ENCODE peak calls at places on chromosomes 16 and 17, in five cellular contexts. P, E, S, F and V are unnamed samples. For H3K4me1 and H3K9me3, the result is how much of the 10 kb centered on the place peaks cover.

GRCh38 chr17:19019041-19019941 is 14.7 kb upstream of the FAM83G start:
- DNase-seq in P (no peak), E (no peak), S (peak), F (no peak), V (peak)

GRCh38 chr16:69618307-69618706 is 52.5 kb downstream of the NFAT5 start:
- DNase-seq in P (no peak), E (no peak), S (no peak), F (no peak), V (no peak)

GRCh38 chr17:73799781-73800627 is 155.8 kb upstream of the SDK2 start:
- DNase-seq in P (no peak), E (no peak), S (no peak), F (no peak), V (no peak)

GRCh38 chr17:670286-670685 is 44.4 kb downstream of the VPS53 start:
- DNase-seq in P (no peak), E (no peak), S (no peak), F (no peak), V (no peak)

GRCh38 chr17:75476274-75476673 is 19.8 kb downstream of the TMEM94 start:
- DNase-seq in P (no peak), E (no peak), S (peak), F (peak), V (no peak)

GRCh38 chr17:51641999-51642398 is 381.7 kb downstream of the UTP18 start:
- DNase-seq in P (no peak), E (no peak), S (no peak), F (no peak), V (no peak)

GRCh38 chr16:85278851-85279250 is 166.6 kb upstream of the CIBAR2 start:
- DNase-seq in P (no peak), E (no peak), S (no peak), F (no peak), V (no peak)

GRCh38 chr17:65914784-65915342 is 277.1 kb downstream of the CEP112 start:
- DNase-seq in P (no peak), E (no peak), S (no peak), F (no peak), V (no peak)

GRCh38 chr16:29717113-29717512 is 28.7 kb downstream of the C16orf54 start:
- DNase-seq in P (no peak), E (no peak), S (no peak), F (no peak), V (no peak)

GRCh38 chr16:48321307-48322036 is 63.7 kb downstream of the SIAH1 start:
- DNase-seq in P (no peak), E (no peak), S (no peak), F (no peak), V (no peak)

GRCh38 chr16:31458835-31459721 is at the start of gene ARMC5:
- DNase-seq in P (peak), E (peak), S (peak), F (peak), V (peak)

GRCh38 chr16:9966569-9967157 is 215.6 kb downstream of the GRIN2A start:
- DNase-seq in P (no peak), E (no peak), S (no peak), F (no peak), V (no peak)

GRCh38 chr17:80951121-80952090 is 40.2 kb upstream of the CHMP6 start:
- DNase-seq in P (no peak), E (no peak), S (no peak), F (no peak), V (no peak)

GRCh38 chr17:65360961-65361552 is 200.4 kb downstream of the AXIN2 start:
- DNase-seq in P (no peak), E (peak), S (no peak), F (no peak), V (no peak)

GRCh38 chr17:27319536-27320221 is 25.8 kb downstream of the WSB1 start:
- DNase-seq in P (no peak), E (peak), S (peak), F (peak), V (no peak)

GRCh38 chr16:898761-899677 is 71.8 kb downstream of the LMF1 start:
- DNase-seq in P (no peak), E (no peak), S (peak), F (no peak), V (no peak)

GRCh38 chr17:78822552-78822951 is 18.1 kb downstream of the USP36 start:
- DNase-seq in P (no peak), E (no peak), S (no peak), F (no peak), V (no peak)

GRCh38 chr17:21215935-21216334 is 2.0 kb upstream of the TMEM11 start:
- DNase-seq in P (no peak), E (no peak), S (no peak), F (no peak), V (no peak)

GRCh38 chr17:80941743-80942211 is 49.9 kb upstream of the CHMP6 start:
- DNase-seq in P (no peak), E (peak), S (peak), F (no peak), V (no peak)

GRCh38 chr17:81393684-81394376 is 1.4 kb upstream of the BAHCC1 start:
- DNase-seq in P (no peak), E (peak), S (peak), F (peak), V (peak)

GRCh38 chr17:77376795-77377751 is 236.3 kb downstream of the SEC14L1 start:
- DNase-seq in P (no peak), E (no peak), S (peak), F (no peak), V (no peak)

GRCh38 chr17:59807892-59808509 is 84.7 kb downstream of the TUBD1 start:
- DNase-seq in P (no peak), E (no peak), S (no peak), F (no peak), V (no peak)

GRCh38 chr16:874366-875181 is 74.0 kb upstream of the GNG13 start:
- DNase-seq in P (no peak), E (no peak), S (peak), F (no peak), V (no peak)

GRCh38 chr17:73823684-73824083 is 179.4 kb upstream of the SDK2 start:
- DNase-seq in P (no peak), E (no peak), S (no peak), F (no peak), V (no peak)

GRCh38 chr16:68645494-68646388 is 631 bp downstream of the CDH3 start:
- DNase-seq in P (no peak), E (peak), S (no peak), F (no peak), V (peak)

DNA sequence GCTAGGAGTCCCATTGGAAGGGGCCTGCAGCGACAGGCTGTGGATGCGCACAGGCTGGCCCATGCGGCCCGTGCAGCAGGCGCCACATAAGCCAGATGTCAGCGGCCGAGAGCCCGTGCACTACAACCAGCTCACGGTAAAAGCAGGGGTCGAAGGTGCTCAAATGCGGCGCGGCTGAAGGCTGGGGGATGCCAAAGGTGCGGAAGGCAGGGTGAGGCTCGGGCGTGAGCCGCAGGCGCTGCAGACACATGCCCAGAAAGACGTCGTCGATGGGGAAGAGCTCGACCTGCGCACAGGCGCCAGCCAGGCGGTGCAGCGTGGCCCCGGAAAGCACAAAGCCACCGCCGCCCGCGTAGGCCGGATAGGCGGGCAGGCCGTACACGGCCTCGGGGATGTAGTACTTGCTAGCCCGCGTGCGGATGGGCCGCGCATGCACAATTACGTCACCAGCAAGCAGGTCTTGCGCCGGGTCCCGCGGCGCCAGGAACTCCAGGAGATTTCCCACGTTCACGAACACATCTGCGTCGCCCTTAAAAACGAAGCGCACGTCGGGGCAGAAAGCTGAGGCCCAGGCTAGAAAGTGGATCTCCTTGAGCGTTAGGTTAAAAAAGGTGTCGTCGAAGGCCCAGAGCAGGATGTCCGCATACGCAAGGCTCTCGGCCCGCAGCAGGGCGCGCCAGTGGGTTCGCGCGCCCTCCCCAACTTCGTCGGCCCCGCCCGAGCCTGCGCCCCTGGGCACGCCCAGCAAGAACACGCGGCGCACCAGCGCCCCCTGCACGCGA is 1.3 kb downstream of the B3GNT9 start:
- DNase-seq in P (no peak), E (no peak), S (peak), F (no peak), V (no peak)
- H3K4me3 ChIP-seq in P (no peak), E (peak), S (no peak), F (no peak), V (no peak)

GRCh38 chr16:75488322-75488721 is 6.9 kb downstream of the CHST6 start:
- DNase-seq in P (no peak), E (no peak), S (no peak), F (no peak), V (no peak)

GRCh38 chr16:75483222-75483621 is 12.0 kb downstream of the CHST6 start:
- DNase-seq in P (no peak), E (no peak), S (no peak), F (no peak), V (no peak)

GRCh38 chr16:75486666-75487313 is 8.5 kb downstream of the CHST6 start:
- DNase-seq in P (no peak), E (peak), S (no peak), F (no peak), V (no peak)

GRCh38 chr16:75485230-75486013 is 9.8 kb downstream of the CHST6 start:
- DNase-seq in P (no peak), E (no peak), S (no peak), F (no peak), V (no peak)

DNA sequence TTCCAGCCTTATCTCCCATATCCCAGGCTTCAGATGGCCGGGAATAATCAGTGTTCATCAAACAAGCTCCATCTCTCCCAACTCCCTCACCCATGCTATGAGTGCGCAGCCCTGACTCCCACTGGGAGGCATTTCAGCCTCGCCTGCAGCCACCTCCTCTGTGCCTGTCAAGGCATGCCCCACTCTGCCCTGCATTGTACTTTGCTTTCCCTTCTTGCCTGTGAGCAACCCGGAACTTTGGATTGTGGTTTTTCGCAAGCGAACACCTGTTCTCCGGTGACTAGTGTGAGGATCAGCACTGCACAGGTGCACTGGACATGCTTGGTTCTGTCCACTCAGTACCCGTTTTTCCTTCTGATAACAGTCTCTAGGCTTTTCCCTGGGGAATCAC is 9.2 kb downstream of the CHST6 start:
- DNase-seq in P (no peak), E (peak), S (no peak), F (no peak), V (no peak)
- H3K4me1 ChIP-seq in P (under half), E (under half), S (under half), F (under half), V (under half)

DNA sequence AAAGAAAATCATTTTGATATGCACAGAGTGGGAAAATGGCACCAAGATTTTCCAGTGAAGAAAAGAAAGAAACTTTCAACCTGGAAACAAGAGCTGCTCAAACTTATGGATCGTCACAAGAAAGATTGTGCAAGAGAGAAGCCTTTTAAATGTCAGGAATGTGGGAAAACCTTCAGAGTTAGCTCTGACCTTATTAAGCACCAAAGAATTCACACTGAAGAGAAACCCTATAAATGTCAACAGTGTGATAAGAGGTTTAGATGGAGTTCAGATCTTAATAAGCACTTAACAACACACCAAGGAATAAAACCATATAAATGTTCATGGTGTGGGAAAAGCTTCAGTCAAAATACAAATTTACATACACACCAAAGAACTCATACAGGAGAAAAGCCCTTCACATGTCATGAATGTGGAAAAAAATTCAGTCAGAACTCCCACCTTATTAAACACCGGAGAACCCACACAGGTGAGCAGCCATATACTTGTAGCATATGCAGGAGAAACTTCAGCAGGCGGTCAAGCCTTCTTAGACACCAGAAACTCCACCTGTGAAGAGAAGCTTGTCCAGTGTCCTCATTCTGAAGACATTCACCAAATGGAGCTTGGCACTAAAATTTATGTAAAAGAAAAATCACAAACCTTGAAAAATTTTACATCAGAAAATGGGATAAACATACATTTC is 12.2 kb downstream of the ZNF75A start:
- DNase-seq in P (no peak), E (no peak), S (no peak), F (no peak), V (no peak)
- H3K9me3 ChIP-seq in P (half or more), E (under half), S (under half), F (under half), V (under half)

GRCh38 chr17:28723159-28723835 is 2.7 kb downstream of the TLCD1 start:
- DNase-seq in P (no peak), E (no peak), S (no peak), F (no peak), V (peak)

GRCh38 chr17:28725166-28725659 is 820 bp downstream of the TLCD1 start:
- DNase-seq in P (no peak), E (peak), S (peak), F (no peak), V (peak)

GRCh38 chr17:28720247-28720996 is 637 bp downstream of the RPL23A start:
- DNase-seq in P (no peak), E (no peak), S (no peak), F (no peak), V (no peak)

GRCh38 chr17:28724500-28725165 is 1.4 kb downstream of the TLCD1 start:
- DNase-seq in P (no peak), E (no peak), S (peak), F (no peak), V (peak)

DNA sequence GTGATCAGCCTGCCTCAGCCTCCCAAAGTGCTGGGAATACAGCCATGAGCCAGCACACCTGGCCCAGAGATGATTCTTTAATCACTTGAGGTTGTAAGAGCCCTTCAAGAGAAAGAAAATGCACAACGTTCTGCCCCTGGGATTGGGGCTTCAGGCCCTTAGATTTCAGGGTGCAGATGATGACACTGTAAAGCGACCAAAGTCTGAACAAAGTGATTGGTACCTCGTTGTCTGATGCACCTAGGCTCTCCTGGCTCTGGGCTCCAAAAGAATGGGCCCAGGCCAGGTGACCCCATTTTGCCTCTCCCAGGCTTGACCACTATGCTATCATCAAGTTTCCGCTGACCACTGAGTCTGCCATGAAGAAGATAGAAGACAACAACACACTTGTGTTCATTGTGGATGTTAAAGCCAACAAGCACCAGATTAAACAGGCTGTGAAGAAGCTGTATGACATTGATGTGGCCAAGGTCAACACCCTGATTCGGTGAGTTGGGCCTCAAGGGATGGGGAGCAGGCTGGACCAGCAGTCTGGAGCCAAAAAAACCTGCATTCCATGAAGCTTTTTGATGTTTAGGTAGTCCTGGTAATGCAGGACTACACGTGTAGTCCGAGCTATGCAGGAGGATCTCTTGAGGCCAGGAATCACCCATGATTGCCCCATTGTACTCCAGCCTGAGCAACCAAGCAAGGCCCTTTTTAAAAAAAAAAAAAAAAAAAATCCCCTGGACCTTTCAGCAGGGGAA is 2.8 kb downstream of the RPL23A start:
- DNase-seq in P (no peak), E (no peak), S (no peak), F (no peak), V (no peak)
- H3K4me3 ChIP-seq in P (no peak), E (no peak), S (no peak), F (no peak), V (peak)

GRCh38 chr17:2173005-2173404 is 118.1 kb downstream of the HIC1 start:
- DNase-seq in P (no peak), E (no peak), S (no peak), F (no peak), V (no peak)
- H3K4me1 ChIP-seq in P (under half), E (under half), S (under half), F (half or more), V (under half)